ENCODE peak calls at places on chromosome 11, in four cellular contexts. One of them, this sample, is unnamed.

GRCh38 chr11:64306876-64307622 is 1.7 kb downstream of the ESRRA start:
- DNase-seq in GM12865: peak; percentile 33
- DNase-seq in NCI-H1436: no peak
- DNase-seq in ELF-1: no peak
- DNase-seq in this sample: no peak

GRCh38 chr11:120324932-120325810 is at the start of gene TLCD5:
- DNase-seq in GM12865: peak; percentile 45
- DNase-seq in ELF-1: peak; percentile 85
- DNase-seq in NCI-H1436: peak; percentile 81
- DNase-seq in this sample: no peak

GRCh38 chr11:19345848-19346681 is 105.3 kb upstream of the E2F8 start:
- DNase-seq in GM12865: no peak
- DNase-seq in NCI-H1436: no peak
- DNase-seq in ELF-1: peak; percentile 57
- DNase-seq in this sample: no peak

GRCh38 chr11:75000975-75001354 is 12.2 kb downstream of the NEU3 start:
- DNase-seq in ELF-1: no peak
- DNase-seq in NCI-H1436: no peak
- DNase-seq in GM12865: no peak
- DNase-seq in this sample: no peak

GRCh38 chr11:75577198-75577597 is 15.1 kb downstream of the SERPINH1 start:
- DNase-seq in NCI-H1436: no peak
- DNase-seq in ELF-1: no peak
- DNase-seq in GM12865: no peak
- DNase-seq in this sample: no peak

GRCh38 chr11:108958446-108959123 is 293.7 kb downstream of the DDX10 start:
- DNase-seq in ELF-1: no peak
- DNase-seq in GM12865: peak; percentile 53
- DNase-seq in NCI-H1436: no peak
- DNase-seq in this sample: no peak

GRCh38 chr11:62017878-62018642 is 50.6 kb upstream of the FTH1 start:
- DNase-seq in NCI-H1436: no peak
- DNase-seq in GM12865: no peak
- DNase-seq in ELF-1: no peak
- DNase-seq in this sample: no peak

GRCh38 chr11:128302425-128303186 is 284.8 kb downstream of the ETS1 start:
- DNase-seq in NCI-H1436: no peak
- DNase-seq in GM12865: peak; percentile 88
- DNase-seq in ELF-1: no peak
- DNase-seq in this sample: no peak

GRCh38 chr11:108857382-108857781 is 192.5 kb downstream of the DDX10 start:
- DNase-seq in GM12865: no peak
- DNase-seq in ELF-1: no peak
- DNase-seq in NCI-H1436: no peak
- DNase-seq in this sample: no peak

GRCh38 chr11:36249271-36249670 is 40.0 kb downstream of the COMMD9 start:
- DNase-seq in NCI-H1436: no peak
- DNase-seq in ELF-1: no peak
- DNase-seq in GM12865: no peak
- DNase-seq in this sample: no peak

GRCh38 chr11:121344824-121345223 is 52.3 kb downstream of the SC5D start:
- DNase-seq in GM12865: no peak
- DNase-seq in NCI-H1436: no peak
- DNase-seq in ELF-1: no peak
- DNase-seq in this sample: no peak

GRCh38 chr11:706439-706956 is 467 bp downstream of the EPS8L2 start:
- DNase-seq in NCI-H1436: no peak
- DNase-seq in ELF-1: peak; percentile 47
- DNase-seq in GM12865: no peak
- DNase-seq in this sample: no peak

GRCh38 chr11:110833033-110833484 is 120.8 kb upstream of the ARHGAP20 start:
- DNase-seq in GM12865: no peak
- DNase-seq in NCI-H1436: no peak
- DNase-seq in ELF-1: no peak
- DNase-seq in this sample: no peak

GRCh38 chr11:113874920-113875413 is 405 bp downstream of the USP28 start:
- DNase-seq in GM12865: peak; percentile 64
- DNase-seq in NCI-H1436: no peak
- DNase-seq in ELF-1: peak; percentile 47
- DNase-seq in this sample: no peak

GRCh38 chr11:105937331-105937730 is 84.7 kb downstream of the MSANTD4 start:
- DNase-seq in GM12865: no peak
- DNase-seq in ELF-1: no peak
- DNase-seq in NCI-H1436: no peak
- DNase-seq in this sample: no peak

GRCh38 chr11:110728883-110729282 is 16.6 kb upstream of the ARHGAP20 start:
- DNase-seq in NCI-H1436: no peak
- DNase-seq in ELF-1: no peak
- DNase-seq in GM12865: no peak
- DNase-seq in this sample: no peak

GRCh38 chr11:103892603-103893002 is 143.8 kb upstream of the DDI1 start:
- DNase-seq in NCI-H1436: no peak
- DNase-seq in GM12865: no peak
- DNase-seq in ELF-1: peak; percentile 2
- DNase-seq in this sample: no peak

GRCh38 chr11:110366234-110366633 is 63.5 kb upstream of the FDX1 start:
- DNase-seq in NCI-H1436: no peak
- DNase-seq in ELF-1: no peak
- DNase-seq in GM12865: no peak
- DNase-seq in this sample: no peak

GRCh38 chr11:8533332-8533731 is 60.7 kb downstream of the STK33 start:
- DNase-seq in NCI-H1436: peak; percentile 6
- DNase-seq in GM12865: peak; percentile 78
- DNase-seq in ELF-1: no peak
- DNase-seq in this sample: no peak

GRCh38 chr11:86101493-86101892 is 32.6 kb upstream of the PICALM start:
- DNase-seq in NCI-H1436: no peak
- DNase-seq in ELF-1: no peak
- DNase-seq in GM12865: no peak
- DNase-seq in this sample: no peak

GRCh38 chr11:3340025-3340424 is 38.9 kb downstream of the ZNF195 start:
- DNase-seq in NCI-H1436: no peak
- DNase-seq in GM12865: no peak
- DNase-seq in ELF-1: peak; percentile 39
- DNase-seq in this sample: no peak

GRCh38 chr11:116813170-116813569 is 9.9 kb downstream of the APOA4 start:
- DNase-seq in NCI-H1436: no peak
- DNase-seq in GM12865: no peak
- DNase-seq in ELF-1: no peak
- DNase-seq in this sample: no peak

GRCh38 chr11:86034710-86035109 is 34.2 kb downstream of the PICALM start:
- DNase-seq in GM12865: no peak
- DNase-seq in NCI-H1436: peak; percentile 1
- DNase-seq in ELF-1: no peak
- DNase-seq in this sample: no peak

GRCh38 chr11:118046051-118046963 is 30.6 kb upstream of the TMPRSS4 start:
- DNase-seq in NCI-H1436: no peak
- DNase-seq in ELF-1: no peak
- DNase-seq in GM12865: peak; percentile 52
- DNase-seq in this sample: no peak

GRCh38 chr11:112806876-112807275 is 154.3 kb upstream of the NCAM1 start:
- DNase-seq in ELF-1: no peak
- DNase-seq in GM12865: no peak
- DNase-seq in NCI-H1436: no peak
- DNase-seq in this sample: no peak

GRCh38 chr11:117442869-117443239 is 115.2 kb downstream of the CEP164 start:
- DNase-seq in GM12865: no peak
- DNase-seq in ELF-1: peak; percentile 49
- DNase-seq in NCI-H1436: no peak
- DNase-seq in this sample: no peak

GRCh38 chr11:44256673-44257291 is 53.2 kb downstream of the ALX4 start:
- DNase-seq in NCI-H1436: no peak
- DNase-seq in GM12865: peak; percentile 19
- DNase-seq in ELF-1: no peak
- DNase-seq in this sample: no peak

GRCh38 chr11:72613977-72614376 is 60.2 kb downstream of the PDE2A start:
- DNase-seq in ELF-1: no peak
- DNase-seq in NCI-H1436: no peak
- DNase-seq in GM12865: peak; percentile 60
- DNase-seq in this sample: no peak

GRCh38 chr11:92130432-92130831 is 94.2 kb upstream of the FAT3 start:
- DNase-seq in ELF-1: no peak
- DNase-seq in NCI-H1436: no peak
- DNase-seq in GM12865: no peak
- DNase-seq in this sample: no peak

GRCh38 chr11:128956401-128957203 is 13.9 kb upstream of the TP53AIP1 start:
- DNase-seq in NCI-H1436: peak; percentile 64
- DNase-seq in ELF-1: peak; percentile 68
- DNase-seq in GM12865: peak; percentile 65
- DNase-seq in this sample: no peak

GRCh38 chr11:2156416-2157182 is 4.4 kb downstream of the INS start:
- DNase-seq in NCI-H1436: no peak
- DNase-seq in ELF-1: peak; percentile 88
- DNase-seq in GM12865: peak; percentile 31
- DNase-seq in this sample: no peak

GRCh38 chr11:34027516-34028406 is 23.8 kb upstream of the CAPRIN1 start:
- DNase-seq in ELF-1: no peak
- DNase-seq in GM12865: no peak
- DNase-seq in NCI-H1436: no peak
- DNase-seq in this sample: no peak

GRCh38 chr11:103537904-103538502 is 428.8 kb downstream of the DYNC2H1 start:
- DNase-seq in GM12865: peak; percentile 8
- DNase-seq in ELF-1: no peak
- DNase-seq in NCI-H1436: no peak
- DNase-seq in this sample: no peak

GRCh38 chr11:12192796-12193514 is 82.6 kb downstream of the MICAL2 start:
- DNase-seq in NCI-H1436: no peak
- DNase-seq in ELF-1: no peak
- DNase-seq in GM12865: no peak
- DNase-seq in this sample: no peak

GRCh38 chr11:114350022-114350421 is 50.3 kb downstream of the C11orf71 start:
- DNase-seq in GM12865: no peak
- DNase-seq in NCI-H1436: no peak
- DNase-seq in ELF-1: no peak
- DNase-seq in this sample: no peak

GRCh38 chr11:78417175-78417887 is at the start of gene GAB2:
- DNase-seq in NCI-H1436: no peak
- DNase-seq in ELF-1: no peak
- DNase-seq in GM12865: no peak
- DNase-seq in this sample: no peak

This sample was measured in cortex of kidney.